ENCODE peak calls at places on chromosomes 5 and 9, in seven cellular contexts. One of them, this sample, is unnamed.

GRCh38 chr5:180467028-180467427 is 27.2 kb upstream of the CNOT6 start:
- DNase-seq in cardiac fibroblast: peak
- DNase-seq in fibroblast of mammary gland: peak
- DNase-seq in Calu3: peak
- DNase-seq in foreskin fibroblast: no peak
- DNase-seq in OCI-LY7: no peak
- DNase-seq in brain microvascular endothelial cell: no peak
- DNase-seq in this sample: peak

GRCh38 chr5:132832612-132833011 is 2.2 kb upstream of the SHROOM1 start:
- DNase-seq in cardiac fibroblast: no peak
- DNase-seq in fibroblast of mammary gland: no peak
- DNase-seq in Calu3: no peak
- DNase-seq in foreskin fibroblast: no peak
- DNase-seq in OCI-LY7: no peak
- DNase-seq in brain microvascular endothelial cell: no peak
- DNase-seq in this sample: no peak

GRCh38 chr5:122237906-122238305 is 74.1 kb upstream of the SNCAIP start:
- DNase-seq in cardiac fibroblast: no peak
- DNase-seq in fibroblast of mammary gland: no peak
- DNase-seq in Calu3: no peak
- DNase-seq in foreskin fibroblast: no peak
- DNase-seq in OCI-LY7: no peak
- DNase-seq in brain microvascular endothelial cell: no peak
- DNase-seq in this sample: peak

GRCh38 chr9:114318416-114318815 is 4.5 kb upstream of the ORM1 start:
- DNase-seq in cardiac fibroblast: no peak
- DNase-seq in fibroblast of mammary gland: no peak
- DNase-seq in Calu3: no peak
- DNase-seq in foreskin fibroblast: no peak
- DNase-seq in OCI-LY7: no peak
- DNase-seq in brain microvascular endothelial cell: no peak
- DNase-seq in this sample: no peak

GRCh38 chr9:135244751-135245221 is 157.3 kb downstream of the OLFM1 start:
- DNase-seq in cardiac fibroblast: no peak
- DNase-seq in fibroblast of mammary gland: no peak
- DNase-seq in Calu3: no peak
- DNase-seq in foreskin fibroblast: no peak
- DNase-seq in OCI-LY7: no peak
- DNase-seq in brain microvascular endothelial cell: no peak
- DNase-seq in this sample: no peak

GRCh38 chr5:98573834-98574233 is 199.6 kb upstream of the RGMB start:
- DNase-seq in cardiac fibroblast: no peak
- DNase-seq in fibroblast of mammary gland: no peak
- DNase-seq in Calu3: no peak
- DNase-seq in foreskin fibroblast: no peak
- DNase-seq in OCI-LY7: no peak
- DNase-seq in brain microvascular endothelial cell: no peak
- DNase-seq in this sample: no peak

GRCh38 chr5:123814796-123815479 is 303.0 kb downstream of the CSNK1G3 start:
- DNase-seq in cardiac fibroblast: peak
- DNase-seq in fibroblast of mammary gland: peak
- DNase-seq in Calu3: no peak
- DNase-seq in foreskin fibroblast: peak
- DNase-seq in OCI-LY7: no peak
- DNase-seq in brain microvascular endothelial cell: no peak
- DNase-seq in this sample: no peak

GRCh38 chr9:35476596-35476995 is 13.3 kb upstream of the RUSC2 start:
- DNase-seq in cardiac fibroblast: no peak
- DNase-seq in fibroblast of mammary gland: no peak
- DNase-seq in Calu3: no peak
- DNase-seq in foreskin fibroblast: no peak
- DNase-seq in OCI-LY7: no peak
- DNase-seq in brain microvascular endothelial cell: no peak
- DNase-seq in this sample: no peak

GRCh38 chr5:13843181-13843846 is 101.2 kb downstream of the DNAH5 start:
- DNase-seq in cardiac fibroblast: no peak
- DNase-seq in fibroblast of mammary gland: no peak
- DNase-seq in Calu3: no peak
- DNase-seq in foreskin fibroblast: no peak
- DNase-seq in OCI-LY7: no peak
- DNase-seq in brain microvascular endothelial cell: no peak
- DNase-seq in this sample: no peak

GRCh38 chr9:36120705-36121104 is 15.8 kb upstream of the GLIPR2 start:
- DNase-seq in cardiac fibroblast: no peak
- DNase-seq in fibroblast of mammary gland: no peak
- DNase-seq in Calu3: no peak
- DNase-seq in foreskin fibroblast: no peak
- DNase-seq in OCI-LY7: no peak
- DNase-seq in brain microvascular endothelial cell: no peak
- DNase-seq in this sample: no peak

DNA sequence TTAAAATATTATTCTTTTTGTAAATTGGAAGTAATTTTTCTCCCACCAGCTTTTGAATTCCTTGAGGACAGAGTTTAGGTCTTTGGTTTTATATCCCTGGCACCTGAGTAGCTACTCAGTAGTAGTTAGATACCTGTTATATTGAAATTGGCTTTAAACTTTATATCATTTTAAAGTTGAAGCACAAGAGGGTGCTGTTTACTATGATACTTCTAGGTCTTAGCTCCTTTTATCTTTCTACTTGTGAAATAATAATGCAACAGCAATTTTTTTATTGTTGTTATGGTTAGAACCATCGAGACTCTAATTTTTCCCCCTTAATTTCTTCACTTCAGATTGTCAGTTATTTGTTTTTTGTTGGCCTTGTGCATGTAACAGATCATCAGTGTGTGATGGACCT is 46.3 kb downstream of the AP3S1 start:
- DNase-seq in cardiac fibroblast: peak
- DNase-seq in fibroblast of mammary gland: peak
- DNase-seq in Calu3: no peak
- DNase-seq in foreskin fibroblast: no peak
- DNase-seq in OCI-LY7: no peak
- DNase-seq in brain microvascular endothelial cell: no peak
- DNase-seq in this sample: peak
- TF ChIP-seq CTCF in cardiac fibroblast: peak
- TF ChIP-seq CTCF in fibroblast of mammary gland: no peak
- TF ChIP-seq CTCF in Calu3: peak
- TF ChIP-seq CTCF in foreskin fibroblast: no peak
- TF ChIP-seq CTCF in OCI-LY7: peak
- TF ChIP-seq CTCF in brain microvascular endothelial cell: no peak
- TF ChIP-seq CTCF in this sample: peak

GRCh38 chr9:10612649-10613398 is at the start of gene PTPRD:
- DNase-seq in cardiac fibroblast: peak
- DNase-seq in fibroblast of mammary gland: peak
- DNase-seq in Calu3: peak
- DNase-seq in foreskin fibroblast: no peak
- DNase-seq in OCI-LY7: no peak
- DNase-seq in brain microvascular endothelial cell: peak
- DNase-seq in this sample: peak
- TF ChIP-seq CTCF in cardiac fibroblast: no peak
- TF ChIP-seq CTCF in fibroblast of mammary gland: no peak
- TF ChIP-seq CTCF in Calu3: no peak
- TF ChIP-seq CTCF in foreskin fibroblast: no peak
- TF ChIP-seq CTCF in OCI-LY7: no peak
- TF ChIP-seq CTCF in brain microvascular endothelial cell: peak
- TF ChIP-seq CTCF in this sample: peak

GRCh38 chr5:68332546-68332945 is 117.0 kb downstream of the PIK3R1 start:
- DNase-seq in cardiac fibroblast: peak
- DNase-seq in fibroblast of mammary gland: peak
- DNase-seq in Calu3: no peak
- DNase-seq in foreskin fibroblast: peak
- DNase-seq in OCI-LY7: no peak
- DNase-seq in brain microvascular endothelial cell: no peak
- DNase-seq in this sample: no peak

GRCh38 chr5:68334550-68334880 is 119.0 kb downstream of the PIK3R1 start:
- DNase-seq in cardiac fibroblast: no peak
- DNase-seq in fibroblast of mammary gland: no peak
- DNase-seq in Calu3: no peak
- DNase-seq in foreskin fibroblast: no peak
- DNase-seq in OCI-LY7: no peak
- DNase-seq in brain microvascular endothelial cell: no peak
- DNase-seq in this sample: no peak

GRCh38 chr5:68335075-68335474 is 119.5 kb downstream of the PIK3R1 start:
- DNase-seq in cardiac fibroblast: no peak
- DNase-seq in fibroblast of mammary gland: no peak
- DNase-seq in Calu3: no peak
- DNase-seq in foreskin fibroblast: no peak
- DNase-seq in OCI-LY7: no peak
- DNase-seq in brain microvascular endothelial cell: no peak
- DNase-seq in this sample: no peak

GRCh38 chr5:68336200-68336599 is 120.6 kb downstream of the PIK3R1 start:
- DNase-seq in cardiac fibroblast: no peak
- DNase-seq in fibroblast of mammary gland: peak
- DNase-seq in Calu3: no peak
- DNase-seq in foreskin fibroblast: no peak
- DNase-seq in OCI-LY7: no peak
- DNase-seq in brain microvascular endothelial cell: no peak
- DNase-seq in this sample: no peak

GRCh38 chr5:68333649-68334549 is 118.3 kb downstream of the PIK3R1 start:
- DNase-seq in cardiac fibroblast: peak
- DNase-seq in fibroblast of mammary gland: peak
- DNase-seq in Calu3: peak
- DNase-seq in foreskin fibroblast: peak
- DNase-seq in OCI-LY7: no peak
- DNase-seq in brain microvascular endothelial cell: peak
- DNase-seq in this sample: peak
- TF ChIP-seq CTCF in cardiac fibroblast: peak
- TF ChIP-seq CTCF in fibroblast of mammary gland: peak
- TF ChIP-seq CTCF in Calu3: no peak
- TF ChIP-seq CTCF in foreskin fibroblast: peak
- TF ChIP-seq CTCF in OCI-LY7: no peak
- TF ChIP-seq CTCF in brain microvascular endothelial cell: peak
- TF ChIP-seq CTCF in this sample: peak

GRCh38 chr9:93826209-93826608 is 128.9 kb downstream of the BARX1 start:
- DNase-seq in cardiac fibroblast: no peak
- DNase-seq in fibroblast of mammary gland: no peak
- DNase-seq in Calu3: no peak
- DNase-seq in foreskin fibroblast: no peak
- DNase-seq in OCI-LY7: no peak
- DNase-seq in brain microvascular endothelial cell: no peak
- DNase-seq in this sample: no peak
- TF ChIP-seq CTCF in cardiac fibroblast: peak
- TF ChIP-seq CTCF in fibroblast of mammary gland: no peak
- TF ChIP-seq CTCF in Calu3: no peak
- TF ChIP-seq CTCF in foreskin fibroblast: peak
- TF ChIP-seq CTCF in OCI-LY7: no peak
- TF ChIP-seq CTCF in brain microvascular endothelial cell: peak
- TF ChIP-seq CTCF in this sample: peak

GRCh38 chr5:61768692-61769281 is 436.7 kb downstream of the ZSWIM6 start:
- DNase-seq in cardiac fibroblast: no peak
- DNase-seq in fibroblast of mammary gland: peak
- DNase-seq in Calu3: peak
- DNase-seq in foreskin fibroblast: no peak
- DNase-seq in OCI-LY7: peak
- DNase-seq in brain microvascular endothelial cell: peak
- DNase-seq in this sample: peak
- TF ChIP-seq CTCF in cardiac fibroblast: peak
- TF ChIP-seq CTCF in fibroblast of mammary gland: peak
- TF ChIP-seq CTCF in Calu3: peak
- TF ChIP-seq CTCF in foreskin fibroblast: peak
- TF ChIP-seq CTCF in OCI-LY7: peak
- TF ChIP-seq CTCF in brain microvascular endothelial cell: peak
- TF ChIP-seq CTCF in this sample: peak

DNA sequence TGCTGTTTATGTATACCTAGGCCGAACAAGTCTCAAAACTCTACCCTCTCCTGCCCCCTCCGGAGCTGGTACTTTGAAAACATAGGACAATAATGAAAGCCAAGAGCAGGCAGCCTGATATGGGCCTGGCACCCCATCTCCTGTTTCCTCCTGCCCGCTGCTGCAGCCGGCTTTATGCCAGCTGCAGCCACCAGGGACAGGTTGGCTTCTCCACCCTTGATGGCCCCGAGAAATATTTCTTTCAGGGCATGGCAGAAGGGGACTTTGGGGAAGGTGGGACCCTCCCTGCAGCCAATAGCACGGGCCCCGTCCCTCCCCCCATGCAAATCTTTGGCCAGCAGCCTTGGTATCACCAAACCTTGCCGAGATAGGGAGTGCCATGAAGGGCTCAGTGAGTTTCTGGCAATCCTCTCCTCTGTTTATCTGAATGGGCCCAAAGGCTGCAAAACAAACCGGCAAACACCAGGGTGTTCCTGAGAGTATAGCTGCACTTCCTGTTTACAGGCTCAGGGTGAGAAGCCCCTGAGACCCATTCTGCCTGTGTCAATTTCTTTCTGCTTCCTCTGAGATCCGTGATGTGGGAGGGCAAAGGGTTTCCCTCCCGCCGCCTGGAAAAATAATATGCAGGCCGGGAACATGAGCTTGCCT is 73.4 kb upstream of the BOD1 start:
- DNase-seq in cardiac fibroblast: peak
- DNase-seq in fibroblast of mammary gland: no peak
- DNase-seq in Calu3: peak
- DNase-seq in foreskin fibroblast: no peak
- DNase-seq in OCI-LY7: peak
- DNase-seq in brain microvascular endothelial cell: no peak
- DNase-seq in this sample: no peak
- TF ChIP-seq CTCF in cardiac fibroblast: no peak
- TF ChIP-seq CTCF in fibroblast of mammary gland: no peak
- TF ChIP-seq CTCF in Calu3: no peak
- TF ChIP-seq CTCF in foreskin fibroblast: no peak
- TF ChIP-seq CTCF in OCI-LY7: peak
- TF ChIP-seq CTCF in brain microvascular endothelial cell: no peak
- TF ChIP-seq CTCF in this sample: no peak